ENCODE peak calls at places on chromosomes 16 and 17, in seven cellular contexts. One of them, this sample, is unnamed.

GRCh38 chr16:66278604-66279262 is 87.8 kb upstream of the CDH5 start:
- DNase-seq in retinal pigment epithelial cell: no peak
- DNase-seq in NCI-H1092 treated with DMSO at 0.1 percent for 48 hours: no peak
- DNase-seq in AG20443: no peak
- DNase-seq in sciatic nerve: no peak
- DNase-seq in activated T-cell treated with anti-CD3 and anti-CD28 coated beads for 1 hour: no peak
- DNase-seq in H7: no peak
- DNase-seq in this sample: no peak

GRCh38 chr16:50318796-50319578 is 49.8 kb downstream of the BRD7 start:
- DNase-seq in retinal pigment epithelial cell: no peak
- DNase-seq in NCI-H1092 treated with DMSO at 0.1 percent for 48 hours: no peak
- DNase-seq in AG20443: no peak
- DNase-seq in sciatic nerve: no peak
- DNase-seq in activated T-cell treated with anti-CD3 and anti-CD28 coated beads for 1 hour: no peak
- DNase-seq in H7: no peak
- DNase-seq in this sample: no peak

GRCh38 chr17:29838961-29839360 is 91.1 kb downstream of the SSH2 start:
- DNase-seq in retinal pigment epithelial cell: peak
- DNase-seq in NCI-H1092 treated with DMSO at 0.1 percent for 48 hours: no peak
- DNase-seq in AG20443: no peak
- DNase-seq in sciatic nerve: no peak
- DNase-seq in activated T-cell treated with anti-CD3 and anti-CD28 coated beads for 1 hour: no peak
- DNase-seq in H7: peak
- DNase-seq in this sample: no peak

GRCh38 chr17:61157246-61157887 is 242.3 kb upstream of the TBX2 start:
- DNase-seq in retinal pigment epithelial cell: no peak
- DNase-seq in NCI-H1092 treated with DMSO at 0.1 percent for 48 hours: peak
- DNase-seq in AG20443: peak
- DNase-seq in sciatic nerve: no peak
- DNase-seq in activated T-cell treated with anti-CD3 and anti-CD28 coated beads for 1 hour: no peak
- DNase-seq in H7: no peak
- DNase-seq in this sample: no peak

GRCh38 chr16:4846503-4846900 is 586 bp downstream of the GLYR1 start:
- DNase-seq in retinal pigment epithelial cell: no peak
- DNase-seq in NCI-H1092 treated with DMSO at 0.1 percent for 48 hours: no peak
- DNase-seq in AG20443: peak
- DNase-seq in sciatic nerve: peak
- DNase-seq in activated T-cell treated with anti-CD3 and anti-CD28 coated beads for 1 hour: no peak
- DNase-seq in H7: no peak
- DNase-seq in this sample: peak

GRCh38 chr16:66735891-66736290 is 15.5 kb downstream of the DYNC1LI2 start:
- DNase-seq in retinal pigment epithelial cell: no peak
- DNase-seq in NCI-H1092 treated with DMSO at 0.1 percent for 48 hours: no peak
- DNase-seq in AG20443: no peak
- DNase-seq in sciatic nerve: no peak
- DNase-seq in activated T-cell treated with anti-CD3 and anti-CD28 coated beads for 1 hour: no peak
- DNase-seq in H7: no peak
- DNase-seq in this sample: no peak

GRCh38 chr16:21166561-21166961 is 8.1 kb downstream of the LDAF1 start:
- DNase-seq in retinal pigment epithelial cell: no peak
- DNase-seq in NCI-H1092 treated with DMSO at 0.1 percent for 48 hours: no peak
- DNase-seq in AG20443: peak
- DNase-seq in sciatic nerve: no peak
- DNase-seq in activated T-cell treated with anti-CD3 and anti-CD28 coated beads for 1 hour: no peak
- DNase-seq in H7: no peak
- DNase-seq in this sample: no peak

GRCh38 chr16:72926671-72927070 is 121.3 kb downstream of the ZFHX3 start:
- DNase-seq in retinal pigment epithelial cell: no peak
- DNase-seq in NCI-H1092 treated with DMSO at 0.1 percent for 48 hours: no peak
- DNase-seq in AG20443: no peak
- DNase-seq in sciatic nerve: no peak
- DNase-seq in activated T-cell treated with anti-CD3 and anti-CD28 coated beads for 1 hour: no peak
- DNase-seq in H7: no peak
- DNase-seq in this sample: no peak

GRCh38 chr17:7883781-7884386 is 4.7 kb upstream of the CHD3 start:
- DNase-seq in retinal pigment epithelial cell: no peak
- DNase-seq in NCI-H1092 treated with DMSO at 0.1 percent for 48 hours: peak
- DNase-seq in AG20443: peak
- DNase-seq in sciatic nerve: no peak
- DNase-seq in activated T-cell treated with anti-CD3 and anti-CD28 coated beads for 1 hour: no peak
- DNase-seq in H7: no peak
- DNase-seq in this sample: no peak

GRCh38 chr16:88448461-88449266 is 4.4 kb upstream of the ZFPM1 start:
- DNase-seq in retinal pigment epithelial cell: peak
- DNase-seq in NCI-H1092 treated with DMSO at 0.1 percent for 48 hours: no peak
- DNase-seq in AG20443: no peak
- DNase-seq in sciatic nerve: no peak
- DNase-seq in activated T-cell treated with anti-CD3 and anti-CD28 coated beads for 1 hour: no peak
- DNase-seq in H7: no peak
- DNase-seq in this sample: no peak

GRCh38 chr17:8188408-8188839 is 1.6 kb downstream of the BORCS6 start:
- DNase-seq in retinal pigment epithelial cell: no peak
- DNase-seq in NCI-H1092 treated with DMSO at 0.1 percent for 48 hours: no peak
- DNase-seq in AG20443: no peak
- DNase-seq in sciatic nerve: no peak
- DNase-seq in activated T-cell treated with anti-CD3 and anti-CD28 coated beads for 1 hour: no peak
- DNase-seq in H7: peak
- DNase-seq in this sample: peak

GRCh38 chr17:20228410-20228809 is 219.3 kb downstream of the SPECC1 start:
- DNase-seq in retinal pigment epithelial cell: no peak
- DNase-seq in NCI-H1092 treated with DMSO at 0.1 percent for 48 hours: no peak
- DNase-seq in AG20443: no peak
- DNase-seq in sciatic nerve: no peak
- DNase-seq in activated T-cell treated with anti-CD3 and anti-CD28 coated beads for 1 hour: no peak
- DNase-seq in H7: no peak
- DNase-seq in this sample: no peak

GRCh38 chr16:72001180-72001890 is 1.1 kb upstream of the PKD1L3 start:
- DNase-seq in retinal pigment epithelial cell: no peak
- DNase-seq in NCI-H1092 treated with DMSO at 0.1 percent for 48 hours: no peak
- DNase-seq in AG20443: no peak
- DNase-seq in sciatic nerve: no peak
- DNase-seq in activated T-cell treated with anti-CD3 and anti-CD28 coated beads for 1 hour: no peak
- DNase-seq in H7: no peak
- DNase-seq in this sample: no peak

GRCh38 chr16:62370445-62370844 is 334.2 kb upstream of the CDH8 start:
- DNase-seq in retinal pigment epithelial cell: no peak
- DNase-seq in NCI-H1092 treated with DMSO at 0.1 percent for 48 hours: no peak
- DNase-seq in AG20443: no peak
- DNase-seq in sciatic nerve: no peak
- DNase-seq in activated T-cell treated with anti-CD3 and anti-CD28 coated beads for 1 hour: no peak
- DNase-seq in H7: no peak
- DNase-seq in this sample: no peak

GRCh38 chr17:2392252-2393183 is 8.3 kb downstream of the MNT start:
- DNase-seq in retinal pigment epithelial cell: peak
- DNase-seq in NCI-H1092 treated with DMSO at 0.1 percent for 48 hours: peak
- DNase-seq in AG20443: peak
- DNase-seq in sciatic nerve: peak
- DNase-seq in activated T-cell treated with anti-CD3 and anti-CD28 coated beads for 1 hour: peak
- DNase-seq in H7: peak
- DNase-seq in this sample: peak

GRCh38 chr16:24044467-24044866 is 208.7 kb downstream of the PRKCB start:
- DNase-seq in retinal pigment epithelial cell: no peak
- DNase-seq in NCI-H1092 treated with DMSO at 0.1 percent for 48 hours: no peak
- DNase-seq in AG20443: no peak
- DNase-seq in sciatic nerve: no peak
- DNase-seq in activated T-cell treated with anti-CD3 and anti-CD28 coated beads for 1 hour: no peak
- DNase-seq in H7: no peak
- DNase-seq in this sample: no peak